ENCODE peak calls at places on chromosomes 11 and 22, in six cellular contexts. S is cardiac fibroblast; Z is NCI-H526 treated with DMSO at 0.1 percent for 48 hours; I is activated CD8-positive, alpha-beta memory T cell treated with anti-CD3 and anti-CD28 coated beads for 4 hours; H is A549; R is NCI-H1092 treated with DMSO at 0.1 percent for 48 hours. X is an unnamed sample.

GRCh38 chr11:93611836-93612677 is 49.4 kb upstream of the CEP295 start:
- DNase-seq in S (no peak), Z (no peak), I (no peak), H (no peak), R (no peak), X (no peak)

GRCh38 chr11:128465946-128466688 is 121.2 kb downstream of the ETS1 start:
- DNase-seq in S (peak), Z (no peak), I (no peak), H (no peak), R (no peak), X (no peak)

GRCh38 chr11:12842933-12843636 is 166.0 kb upstream of the RASSF10 start:
- DNase-seq in S (peak), Z (peak), I (no peak), H (peak), R (peak), X (no peak)

GRCh38 chr11:117752721-117753237 is 44.2 kb downstream of the DSCAML1 start:
- DNase-seq in S (no peak), Z (no peak), I (no peak), H (no peak), R (no peak), X (no peak)

GRCh38 chr11:131683131-131683530 is 312.7 kb downstream of the NTM start:
- DNase-seq in S (no peak), Z (no peak), I (no peak), H (no peak), R (no peak), X (no peak)

GRCh38 chr11:43327987-43328386 is 16.2 kb downstream of the API5 start:
- DNase-seq in S (peak), Z (no peak), I (no peak), H (peak), R (no peak), X (no peak)

GRCh38 chr11:131766637-131767036 is 396.2 kb downstream of the NTM start:
- DNase-seq in S (no peak), Z (no peak), I (no peak), H (no peak), R (no peak), X (no peak)

GRCh38 chr11:10743354-10744035 is 7.6 kb upstream of the CTR9 start:
- DNase-seq in S (no peak), Z (no peak), I (no peak), H (no peak), R (no peak), X (no peak)

GRCh38 chr11:111793863-111794262 is 27.7 kb upstream of the PPP2R1B start:
- DNase-seq in S (peak), Z (no peak), I (no peak), H (no peak), R (no peak), X (no peak)

GRCh38 chr11:128862913-128863660 is 4.0 kb downstream of the KCNJ1 start:
- DNase-seq in S (peak), Z (no peak), I (no peak), H (no peak), R (no peak), X (no peak)

GRCh38 chr22:20763630-20764029 is 10.3 kb upstream of the SERPIND1 start:
- DNase-seq in S (no peak), Z (no peak), I (no peak), H (no peak), R (no peak), X (no peak)

GRCh38 chr11:19226378-19227195 is 14.2 kb downstream of the E2F8 start:
- DNase-seq in S (no peak), Z (no peak), I (no peak), H (no peak), R (no peak), X (no peak)

GRCh38 chr22:45678961-45679912 is 7.6 kb downstream of the ATXN10 start:
- DNase-seq in S (peak), Z (no peak), I (no peak), H (no peak), R (no peak), X (no peak)

GRCh38 chr11:71298016-71298550 is 45.7 kb upstream of the SHANK2 start:
- DNase-seq in S (no peak), Z (no peak), I (no peak), H (no peak), R (no peak), X (no peak)

GRCh38 chr22:50027639-50028537 is 15.3 kb upstream of the IL17REL start:
- DNase-seq in S (no peak), Z (no peak), I (no peak), H (peak), R (peak), X (no peak)

GRCh38 chr11:132601863-132602262 is 930.4 kb downstream of the OPCML start:
- DNase-seq in S (no peak), Z (no peak), I (no peak), H (no peak), R (no peak), X (no peak)

GRCh38 chr11:16896716-16897115 is 117.5 kb downstream of the PLEKHA7 start:
- DNase-seq in S (no peak), Z (no peak), I (no peak), H (no peak), R (peak), X (no peak)

GRCh38 chr22:47157093-47157420 is 394.6 kb downstream of the TBC1D22A start:
- DNase-seq in S (no peak), Z (no peak), I (no peak), H (no peak), R (no peak), X (no peak)

GRCh38 chr11:103013426-103013825 is 57.9 kb upstream of the MMP13 start:
- DNase-seq in S (peak), Z (no peak), I (no peak), H (no peak), R (no peak), X (no peak)

GRCh38 chr22:45946805-45947600 is 30.0 kb downstream of the WNT7B start:
- DNase-seq in S (no peak), Z (no peak), I (no peak), H (no peak), R (no peak), X (peak)

GRCh38 chr11:83717551-83717950 is 431.4 kb upstream of the CCDC90B start:
- DNase-seq in S (no peak), Z (no peak), I (no peak), H (no peak), R (no peak), X (no peak)

GRCh38 chr11:75465701-75466531 is 32.9 kb upstream of the KLHL35 start:
- DNase-seq in S (no peak), Z (no peak), I (no peak), H (no peak), R (no peak), X (no peak)

GRCh38 chr11:93652161-93652597 is 9.3 kb upstream of the CEP295 start:
- DNase-seq in S (peak), Z (no peak), I (no peak), H (peak), R (peak), X (peak)